ENCODE peak calls at places on chromosomes 16 and 17, in six cellular contexts. G, R, L, U, W and X are unnamed samples. For H3K27me3 and H3K36me3, the result is how much of the 10 kb centered on the place peaks cover.

GRCh38 chr17:77786740-77787505 is 171.6 kb upstream of the TNRC6C start:
- DNase-seq in L (no peak), W (no peak), R (no peak), U (no peak), G (no peak), X (no peak)

GRCh38 chr17:29212681-29213121 is 32.5 kb upstream of the MYO18A start:
- DNase-seq in G (no peak), L (no peak), R (peak), U (no peak), W (no peak), X (no peak)

GRCh38 chr17:45946841-45947256 is 52.2 kb upstream of the STH start:
- DNase-seq in U (no peak), R (peak), G (no peak), W (peak), L (no peak), X (no peak)

GRCh38 chr16:74607967-74608356 is 1.0 kb upstream of the GLG1 start:
- DNase-seq in W (no peak), U (no peak), L (no peak), R (no peak), G (no peak), X (no peak)

GRCh38 chr17:32671891-32672290 is 185.1 kb downstream of the CDK5R1 start:
- DNase-seq in W (no peak), U (peak), L (no peak), G (no peak), R (no peak), X (peak)

GRCh38 chr17:66627985-66628384 is 206.9 kb upstream of the CACNG5 start:
- DNase-seq in W (no peak), L (no peak), R (peak), U (no peak), G (no peak), X (no peak)

GRCh38 chr17:15490634-15491261 is 23.3 kb upstream of the CDRT4 start:
- DNase-seq in R (peak), U (peak), L (peak), W (no peak), G (peak), X (no peak)

GRCh38 chr17:78736526-78737079 is 45.5 kb downstream of the CYTH1 start:
- DNase-seq in U (peak), L (peak), G (no peak), W (peak), R (no peak), X (peak)

GRCh38 chr16:64478258-64478906 is 643.5 kb downstream of the CDH11 start:
- DNase-seq in L (peak), U (no peak), G (no peak), R (peak), W (no peak), X (peak)

GRCh38 chr17:75549246-75550138 is 24.0 kb downstream of the LLGL2 start:
- DNase-seq in L (peak), U (peak), W (peak), G (peak), R (no peak), X (no peak)

GRCh38 chr16:57535680-57536305 is 578 bp downstream of the CCDC102A start:
- DNase-seq in W (peak), U (peak), R (peak), L (peak), G (peak), X (peak)

GRCh38 chr17:79654350-79654959 is 43.6 kb upstream of the RBFOX3 start:
- DNase-seq in L (no peak), U (no peak), R (no peak), G (no peak), W (no peak), X (no peak)

GRCh38 chr16:51151951-51152663 is 1.0 kb upstream of the SALL1 start:
- DNase-seq in U (peak), L (no peak), R (peak), G (peak), W (no peak), X (peak)

GRCh38 chr16:62213763-62214162 is 177.5 kb upstream of the CDH8 start:
- DNase-seq in R (no peak), W (no peak), L (no peak), U (no peak), G (no peak), X (no peak)

GRCh38 chr17:32610027-32610650 is 123.3 kb downstream of the CDK5R1 start:
- DNase-seq in R (no peak), G (peak), W (no peak), U (no peak), L (no peak), X (no peak)

GRCh38 chr16:18816286-18816685 is 14.9 kb upstream of the ARL6IP1 start:
- DNase-seq in U (no peak), L (no peak), G (no peak), R (no peak), W (no peak), X (no peak)

GRCh38 chr17:15432807-15433547 is 34.4 kb downstream of the CDRT4 start:
- DNase-seq in R (peak), W (no peak), U (no peak), L (no peak), G (no peak), X (no peak)

GRCh38 chr16:82456683-82457082 is 170.1 kb upstream of the CDH13 start:
- DNase-seq in L (peak), R (peak), U (peak), W (peak), G (peak), X (peak)

GRCh38 chr17:50872710-50873424 is 6.7 kb upstream of the TOB1 start:
- DNase-seq in L (no peak), W (no peak), U (no peak), R (peak), G (no peak), X (peak)

GRCh38 chr17:29835438-29836351 is 94.3 kb downstream of the SSH2 start:
- DNase-seq in W (no peak), U (peak), G (no peak), R (peak), L (peak), X (peak)

GRCh38 chr17:3448059-3448630 is 14.5 kb upstream of the OR1E2 start:
- DNase-seq in W (no peak), G (no peak), U (no peak), R (no peak), L (no peak), X (no peak)

GRCh38 chr17:3447625-3448024 is 14.0 kb upstream of the OR1E2 start:
- DNase-seq in W (no peak), R (no peak), U (no peak), G (peak), L (no peak), X (no peak)
- H3K27me3 ChIP-seq in W (under half), R (under half), U (under half), G (under half), L (under half), X (under half)

GRCh38 chr16:68355447-68356248 is 44.8 kb downstream of the PRMT7 start:
- DNase-seq in W (no peak), G (no peak), L (no peak), U (no peak), R (no peak), X (no peak)

GRCh38 chr16:68357923-68358322 is 47.1 kb downstream of the PRMT7 start:
- DNase-seq in L (no peak), G (no peak), W (no peak), U (no peak), R (no peak), X (no peak)

GRCh38 chr16:68357521-68357922 is 46.7 kb downstream of the PRMT7 start:
- DNase-seq in W (no peak), L (no peak), R (no peak), G (no peak), U (no peak), X (no peak)

GRCh38 chr16:68356919-68357286 is 46.1 kb downstream of the PRMT7 start:
- DNase-seq in U (no peak), R (no peak), W (no peak), L (no peak), G (no peak), X (no peak)

GRCh38 chr16:68356249-68356918 is 45.6 kb downstream of the PRMT7 start:
- DNase-seq in G (no peak), R (no peak), W (no peak), U (peak), L (no peak), X (no peak)
- H3K4me3 ChIP-seq in G (no peak), R (no peak), W (no peak), U (no peak), L (no peak), X (no peak)

GRCh38 chr17:7496470-7497227 is 12.5 kb downstream of the POLR2A start:
- DNase-seq in L (no peak), G (no peak), U (no peak), R (no peak), W (no peak), X (no peak)

GRCh38 chr17:7497228-7497627 is 13.1 kb downstream of the POLR2A start:
- DNase-seq in R (no peak), L (no peak), G (no peak), W (no peak), U (no peak), X (no peak)

GRCh38 chr17:7497636-7498035 is 13.5 kb downstream of the POLR2A start:
- DNase-seq in L (no peak), U (no peak), W (no peak), R (no peak), G (no peak), X (no peak)

GRCh38 chr17:7493941-7494340 is 9.8 kb downstream of the POLR2A start:
- DNase-seq in U (no peak), W (no peak), R (no peak), G (no peak), L (no peak), X (no peak)

GRCh38 chr17:7495906-7496434 is 11.8 kb downstream of the POLR2A start:
- DNase-seq in R (no peak), L (no peak), U (no peak), G (no peak), W (no peak), X (no peak)
- H3K36me3 ChIP-seq in R (half or more), L (under half), U (under half), G (half or more), W (under half), X (under half)

GRCh38 chr16:86285938-86286921 is 224.1 kb upstream of the FOXF1 start:
- DNase-seq in R (no peak), L (no peak), W (no peak), U (no peak), G (no peak), X (no peak)

GRCh38 chr16:86288716-86289294 is 221.5 kb upstream of the FOXF1 start:
- DNase-seq in W (no peak), R (no peak), G (no peak), L (no peak), U (no peak), X (no peak)

GRCh38 chr16:86286991-86287640 is 223.2 kb upstream of the FOXF1 start:
- DNase-seq in U (no peak), W (no peak), G (no peak), R (no peak), L (no peak), X (no peak)

GRCh38 chr16:86289304-86289703 is 221.0 kb upstream of the FOXF1 start:
- DNase-seq in L (no peak), U (no peak), W (no peak), G (no peak), R (no peak), X (no peak)

GRCh38 chr16:86287641-86288201 is 222.6 kb upstream of the FOXF1 start:
- DNase-seq in W (no peak), G (no peak), U (no peak), L (no peak), R (no peak), X (no peak)
- H3K27me3 ChIP-seq in W (under half), G (under half), U (half or more), L (under half), R (half or more), X (under half)

GRCh38 chr16:1550696-1551095 is 17.2 kb downstream of the TMEM204 start:
- DNase-seq in W (no peak), R (no peak), G (no peak), L (no peak), U (no peak), X (no peak)

GRCh38 chr16:1548727-1549126 is 15.3 kb downstream of the TMEM204 start:
- DNase-seq in L (no peak), W (no peak), G (no peak), U (no peak), R (no peak), X (no peak)

GRCh38 chr16:1550061-1550460 is 16.6 kb downstream of the TMEM204 start:
- DNase-seq in R (no peak), U (no peak), W (no peak), L (no peak), G (no peak), X (no peak)

GRCh38 chr16:1546430-1546829 is 13.0 kb downstream of the TMEM204 start:
- DNase-seq in L (no peak), R (no peak), U (no peak), W (no peak), G (no peak), X (no peak)

GRCh38 chr16:1548234-1548633 is 14.8 kb downstream of the TMEM204 start:
- DNase-seq in L (no peak), W (no peak), R (peak), U (no peak), G (no peak), X (no peak)
- H3K4me3 ChIP-seq in L (no peak), W (no peak), R (no peak), U (no peak), G (no peak), X (no peak)

DNA sequence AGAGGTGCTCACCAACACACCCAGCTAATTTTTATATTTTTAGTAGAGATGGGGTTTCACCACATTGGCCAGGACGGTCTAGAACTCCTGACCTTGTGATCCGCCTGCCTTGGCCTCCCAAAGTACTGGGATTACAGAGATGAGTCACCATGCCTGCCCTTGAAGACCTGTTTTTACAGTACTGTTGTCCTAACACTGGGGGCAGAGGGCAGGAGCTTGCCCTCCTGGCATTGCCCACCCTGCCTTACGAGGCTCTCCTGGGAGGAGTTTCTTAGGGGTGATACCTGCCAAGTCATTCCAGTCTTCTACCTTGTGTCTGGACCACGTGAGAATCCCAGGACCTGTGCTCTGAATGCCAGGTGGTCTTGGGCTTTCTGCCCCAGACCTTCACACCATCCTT is 2.7 kb downstream of the ASPSCR1 start:
- DNase-seq in U (no peak), L (no peak), R (no peak), G (no peak), W (no peak), X (no peak)
- H3K36me3 ChIP-seq in U (under half), L (under half), R (under half), G (under half), W (under half), X (under half)

GRCh38 chr16:83849434-83849833 is 41.7 kb downstream of the HSBP1 start:
- DNase-seq in R (no peak), G (no peak), U (no peak), L (no peak), W (no peak), X (no peak)

GRCh38 chr16:83843657-83844056 is 35.9 kb downstream of the HSBP1 start:
- DNase-seq in U (no peak), L (no peak), W (no peak), G (no peak), R (no peak), X (no peak)

GRCh38 chr16:83851473-83851872 is 43.7 kb downstream of the HSBP1 start:
- DNase-seq in G (no peak), W (no peak), U (no peak), L (no peak), R (no peak), X (no peak)

GRCh38 chr16:83845263-83845662 is 37.5 kb downstream of the HSBP1 start:
- DNase-seq in U (no peak), G (no peak), R (no peak), W (no peak), L (no peak), X (no peak)

GRCh38 chr16:83847371-83848225 is 39.8 kb downstream of the HSBP1 start:
- DNase-seq in W (no peak), R (no peak), U (no peak), L (no peak), G (no peak), X (no peak)
- H3K27me3 ChIP-seq in W (under half), R (under half), U (under half), L (under half), G (under half), X (under half)

GRCh38 chr16:1341495-1342388 is 8.3 kb downstream of the BAIAP3 start:
- DNase-seq in W (no peak), L (no peak), R (no peak), U (no peak), G (no peak), X (no peak)
- H3K4me3 ChIP-seq in W (no peak), L (no peak), R (no peak), U (no peak), G (no peak), X (no peak)

DNA sequence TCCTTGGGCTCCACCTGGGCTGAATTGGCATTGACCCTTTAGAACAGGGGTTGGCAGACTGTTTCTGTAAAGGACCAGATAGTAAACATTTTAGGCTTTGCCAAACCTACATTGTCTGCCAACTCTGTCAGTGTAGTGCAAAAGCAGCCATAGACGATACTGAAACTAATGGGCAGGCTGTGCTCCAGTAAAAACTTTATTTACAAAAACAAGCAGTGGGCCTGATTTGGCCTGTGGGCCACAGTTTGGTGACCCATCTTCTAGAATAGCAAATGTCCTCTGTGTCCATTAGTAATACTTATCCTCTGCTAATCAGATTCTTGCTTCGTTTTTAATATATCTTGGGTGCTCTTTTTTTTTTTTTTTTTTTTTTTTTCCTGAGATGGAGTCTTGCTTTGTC is 6.2 kb downstream of the UTP4 start:
- DNase-seq in U (no peak), W (no peak), R (no peak), G (no peak), L (no peak), X (no peak)
- H3K36me3 ChIP-seq in U (under half), W (under half), R (half or more), G (half or more), L (under half), X (half or more)

DNA sequence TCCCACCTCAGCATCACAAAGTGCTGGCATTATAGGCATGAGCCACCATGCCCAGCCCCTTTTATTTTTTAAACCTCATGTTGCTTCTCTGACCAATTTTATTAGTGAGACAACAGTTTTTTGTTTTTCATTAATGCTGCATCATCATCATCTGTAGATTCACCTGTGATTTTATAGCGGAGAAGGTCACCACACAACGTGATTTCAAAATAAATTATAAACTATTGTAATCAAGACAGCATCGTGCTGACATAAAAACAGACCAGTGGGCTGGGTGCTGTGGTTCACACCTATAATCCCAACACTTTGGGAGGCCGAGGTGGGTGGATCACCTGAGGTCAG is 28.7 kb upstream of the METTL9 start:
- DNase-seq in W (peak), L (no peak), U (no peak), R (no peak), G (no peak), X (no peak)
- H3K27me3 ChIP-seq in W (under half), L (under half), U (under half), R (under half), G (under half), X (under half)